ENCODE peak calls at places on chromosomes 4 and X, in eight cellular contexts. One of them, this sample, is unnamed.

GRCh38 chr4:13912436-13912835 is 284.9 kb upstream of the BOD1L1 start:
- DNase-seq in foreskin fibroblast: no peak
- DNase-seq in MCF 10A: no peak
- DNase-seq in esophagus squamous epithelium: no peak
- DNase-seq in kidney epithelial cell: no peak
- DNase-seq in thyroid gland: no peak
- DNase-seq in stomach: no peak
- DNase-seq in CD4-positive, alpha-beta T cell: no peak
- DNase-seq in this sample: no peak

GRCh38 chr4:182478475-182478874 is 235.3 kb downstream of the TENM3 start:
- DNase-seq in foreskin fibroblast: peak; percentile 2
- DNase-seq in MCF 10A: peak; percentile 50
- DNase-seq in esophagus squamous epithelium: no peak
- DNase-seq in kidney epithelial cell: no peak
- DNase-seq in thyroid gland: no peak
- DNase-seq in stomach: no peak
- DNase-seq in CD4-positive, alpha-beta T cell: no peak
- DNase-seq in this sample: no peak

GRCh38 chr4:82833696-82834313 is 35.2 kb upstream of the SCD5 start:
- DNase-seq in foreskin fibroblast: peak; percentile 70
- DNase-seq in MCF 10A: peak; percentile 24
- DNase-seq in esophagus squamous epithelium: no peak
- DNase-seq in kidney epithelial cell: peak; percentile 34
- DNase-seq in thyroid gland: no peak
- DNase-seq in stomach: no peak
- DNase-seq in CD4-positive, alpha-beta T cell: no peak
- DNase-seq in this sample: no peak

GRCh38 chr4:134139188-134139587 is 62.4 kb downstream of the PABPC4L start:
- DNase-seq in foreskin fibroblast: no peak
- DNase-seq in MCF 10A: no peak
- DNase-seq in esophagus squamous epithelium: no peak
- DNase-seq in kidney epithelial cell: no peak
- DNase-seq in thyroid gland: no peak
- DNase-seq in stomach: no peak
- DNase-seq in CD4-positive, alpha-beta T cell: no peak
- DNase-seq in this sample: no peak

GRCh38 chr4:76830612-76831474 is 67.1 kb downstream of the SOWAHB start:
- DNase-seq in foreskin fibroblast: peak; percentile 82
- DNase-seq in MCF 10A: peak; percentile 88
- DNase-seq in esophagus squamous epithelium: no peak
- DNase-seq in kidney epithelial cell: peak; percentile 71
- DNase-seq in thyroid gland: peak; percentile 28
- DNase-seq in stomach: peak; percentile 61
- DNase-seq in CD4-positive, alpha-beta T cell: no peak
- DNase-seq in this sample: no peak

GRCh38 chr4:100054071-100054470 is 104.0 kb upstream of the H2AZ1 start:
- DNase-seq in foreskin fibroblast: no peak
- DNase-seq in MCF 10A: no peak
- DNase-seq in esophagus squamous epithelium: no peak
- DNase-seq in kidney epithelial cell: no peak
- DNase-seq in thyroid gland: no peak
- DNase-seq in stomach: no peak
- DNase-seq in CD4-positive, alpha-beta T cell: no peak
- DNase-seq in this sample: no peak

GRCh38 chrX:39903937-39904336 is 193.8 kb downstream of the BCOR start:
- DNase-seq in foreskin fibroblast: peak; percentile 45
- DNase-seq in MCF 10A: peak; percentile 83
- DNase-seq in esophagus squamous epithelium: no peak
- DNase-seq in kidney epithelial cell: no peak
- DNase-seq in thyroid gland: no peak
- DNase-seq in stomach: no peak
- DNase-seq in CD4-positive, alpha-beta T cell: no peak
- DNase-seq in this sample: no peak

GRCh38 chr4:152957437-152958185 is 21.5 kb downstream of the FHDC1 start:
- DNase-seq in foreskin fibroblast: no peak
- DNase-seq in MCF 10A: no peak
- DNase-seq in esophagus squamous epithelium: no peak
- DNase-seq in kidney epithelial cell: no peak
- DNase-seq in thyroid gland: peak; percentile 47
- DNase-seq in stomach: peak; percentile 79
- DNase-seq in CD4-positive, alpha-beta T cell: no peak
- DNase-seq in this sample: no peak

DNA sequence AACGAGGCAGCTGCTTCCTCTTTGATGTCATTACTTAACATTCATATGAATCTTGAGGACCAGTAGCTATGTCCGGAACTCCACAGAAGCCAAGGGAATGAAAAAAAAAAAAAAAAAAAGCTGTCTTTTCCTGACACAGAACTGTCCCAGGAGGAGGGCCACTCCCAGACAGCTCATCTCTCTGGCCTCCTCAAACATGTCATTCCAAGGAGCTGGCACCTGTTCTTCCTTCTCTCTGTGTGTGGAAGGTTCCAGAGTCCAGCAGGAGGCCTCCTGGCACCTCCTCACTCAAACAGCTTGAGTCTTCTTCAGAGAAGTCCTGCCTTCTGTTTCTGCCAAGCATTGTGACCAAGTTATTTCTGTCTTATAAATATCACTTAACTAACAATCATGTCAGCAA is 458.5 kb downstream of the AFF2 start:
- DNase-seq in foreskin fibroblast: no peak
- DNase-seq in MCF 10A: peak; percentile 16
- DNase-seq in esophagus squamous epithelium: no peak
- DNase-seq in kidney epithelial cell: no peak
- DNase-seq in thyroid gland: no peak
- DNase-seq in stomach: no peak
- DNase-seq in CD4-positive, alpha-beta T cell: no peak
- DNase-seq in this sample: no peak
- TF ChIP-seq CTCF in foreskin fibroblast: no peak
- TF ChIP-seq CTCF in MCF 10A: no peak
- TF ChIP-seq CTCF in esophagus squamous epithelium: no peak
- TF ChIP-seq CTCF in kidney epithelial cell: no peak
- TF ChIP-seq CTCF in thyroid gland: no peak
- TF ChIP-seq CTCF in stomach: no peak
- TF ChIP-seq CTCF in CD4-positive, alpha-beta T cell: no peak
- TF ChIP-seq CTCF in this sample: no peak

GRCh38 chr4:108512615-108513505 is 107.5 kb upstream of the RPL34 start:
- DNase-seq in foreskin fibroblast: peak; percentile 39
- DNase-seq in MCF 10A: no peak
- DNase-seq in esophagus squamous epithelium: no peak
- DNase-seq in kidney epithelial cell: peak; percentile 37
- DNase-seq in thyroid gland: peak; percentile 66
- DNase-seq in stomach: no peak
- DNase-seq in CD4-positive, alpha-beta T cell: peak; percentile 19
- DNase-seq in this sample: peak; percentile 43
- TF ChIP-seq CTCF in foreskin fibroblast: peak; percentile 49
- TF ChIP-seq CTCF in MCF 10A: no peak
- TF ChIP-seq CTCF in esophagus squamous epithelium: no peak
- TF ChIP-seq CTCF in kidney epithelial cell: peak; percentile 61
- TF ChIP-seq CTCF in thyroid gland: peak; percentile 38
- TF ChIP-seq CTCF in stomach: peak; percentile 8
- TF ChIP-seq CTCF in CD4-positive, alpha-beta T cell: peak; percentile 29
- TF ChIP-seq CTCF in this sample: no peak

DNA sequence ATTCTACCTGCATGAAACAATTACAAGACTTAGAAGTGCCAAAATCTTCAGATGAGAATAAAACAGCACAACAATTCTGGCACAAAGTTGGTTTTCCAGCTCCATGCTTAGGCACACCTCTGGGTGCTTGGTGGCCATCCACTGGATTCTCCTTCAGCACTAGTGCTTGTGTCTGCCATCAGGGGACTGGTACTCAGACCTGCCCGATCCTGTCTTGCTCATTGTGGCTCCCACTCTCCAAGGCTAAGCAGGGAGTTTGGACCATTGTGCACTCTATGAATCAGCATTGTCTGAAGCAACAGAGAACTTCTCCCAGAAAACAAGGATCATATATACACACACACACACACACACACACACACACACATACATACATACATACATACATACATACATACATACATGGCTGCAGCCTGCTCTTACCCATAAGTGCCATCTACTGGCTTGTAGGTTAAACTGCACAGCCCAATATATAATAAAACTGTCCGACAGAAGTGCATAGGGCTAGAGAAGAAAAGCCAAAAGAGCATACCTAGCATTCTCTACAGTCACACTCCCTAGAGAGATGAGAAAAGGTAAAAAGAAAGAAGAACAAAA is 345.3 kb upstream of the LCORL start:
- DNase-seq in foreskin fibroblast: peak; percentile 0
- DNase-seq in MCF 10A: peak; percentile 51
- DNase-seq in esophagus squamous epithelium: no peak
- DNase-seq in kidney epithelial cell: no peak
- DNase-seq in thyroid gland: no peak
- DNase-seq in stomach: no peak
- DNase-seq in CD4-positive, alpha-beta T cell: no peak
- DNase-seq in this sample: no peak
- TF ChIP-seq CTCF in foreskin fibroblast: peak; percentile 24
- TF ChIP-seq CTCF in MCF 10A: peak; percentile 62
- TF ChIP-seq CTCF in esophagus squamous epithelium: peak; percentile 52
- TF ChIP-seq CTCF in kidney epithelial cell: peak; percentile 52
- TF ChIP-seq CTCF in thyroid gland: peak; percentile 17
- TF ChIP-seq CTCF in stomach: peak; percentile 56
- TF ChIP-seq CTCF in CD4-positive, alpha-beta T cell: peak; percentile 29
- TF ChIP-seq CTCF in this sample: peak; percentile 58

GRCh38 chr4:71855944-71856343 is 72.1 kb upstream of the GC start:
- DNase-seq in foreskin fibroblast: no peak
- DNase-seq in MCF 10A: no peak
- DNase-seq in esophagus squamous epithelium: no peak
- DNase-seq in kidney epithelial cell: no peak
- DNase-seq in thyroid gland: no peak
- DNase-seq in stomach: no peak
- DNase-seq in CD4-positive, alpha-beta T cell: no peak
- DNase-seq in this sample: no peak
- TF ChIP-seq CTCF in foreskin fibroblast: no peak
- TF ChIP-seq CTCF in MCF 10A: no peak
- TF ChIP-seq CTCF in esophagus squamous epithelium: no peak
- TF ChIP-seq CTCF in kidney epithelial cell: no peak
- TF ChIP-seq CTCF in thyroid gland: no peak
- TF ChIP-seq CTCF in stomach: no peak
- TF ChIP-seq CTCF in CD4-positive, alpha-beta T cell: no peak
- TF ChIP-seq CTCF in this sample: no peak

GRCh38 chrX:103629295-103630170 is 758 bp downstream of the TCEAL1 start:
- DNase-seq in foreskin fibroblast: peak; percentile 55
- DNase-seq in MCF 10A: peak; percentile 49
- DNase-seq in esophagus squamous epithelium: no peak
- DNase-seq in kidney epithelial cell: no peak
- DNase-seq in thyroid gland: peak; percentile 75
- DNase-seq in stomach: peak; percentile 40
- DNase-seq in CD4-positive, alpha-beta T cell: no peak
- DNase-seq in this sample: peak; percentile 75

GRCh38 chrX:103631145-103631544 is 2.4 kb downstream of the TCEAL1 start:
- DNase-seq in foreskin fibroblast: no peak
- DNase-seq in MCF 10A: no peak
- DNase-seq in esophagus squamous epithelium: no peak
- DNase-seq in kidney epithelial cell: no peak
- DNase-seq in thyroid gland: no peak
- DNase-seq in stomach: no peak
- DNase-seq in CD4-positive, alpha-beta T cell: no peak
- DNase-seq in this sample: no peak

GRCh38 chrX:103628386-103629290 is at the start of gene TCEAL1:
- DNase-seq in foreskin fibroblast: no peak
- DNase-seq in MCF 10A: peak; percentile 36
- DNase-seq in esophagus squamous epithelium: no peak
- DNase-seq in kidney epithelial cell: no peak
- DNase-seq in thyroid gland: peak; percentile 68
- DNase-seq in stomach: peak; percentile 58
- DNase-seq in CD4-positive, alpha-beta T cell: no peak
- DNase-seq in this sample: peak; percentile 47

GRCh38 chrX:103626855-103627254 is 1.9 kb upstream of the TCEAL1 start:
- DNase-seq in foreskin fibroblast: no peak
- DNase-seq in MCF 10A: peak; percentile 26
- DNase-seq in esophagus squamous epithelium: no peak
- DNase-seq in kidney epithelial cell: no peak
- DNase-seq in thyroid gland: no peak
- DNase-seq in stomach: no peak
- DNase-seq in CD4-positive, alpha-beta T cell: no peak
- DNase-seq in this sample: no peak

GRCh38 chrX:103630171-103630511 is 1.4 kb downstream of the TCEAL1 start:
- DNase-seq in foreskin fibroblast: no peak
- DNase-seq in MCF 10A: no peak
- DNase-seq in esophagus squamous epithelium: no peak
- DNase-seq in kidney epithelial cell: no peak
- DNase-seq in thyroid gland: no peak
- DNase-seq in stomach: no peak
- DNase-seq in CD4-positive, alpha-beta T cell: no peak
- DNase-seq in this sample: no peak
- TF ChIP-seq CTCF in foreskin fibroblast: no peak
- TF ChIP-seq CTCF in MCF 10A: no peak
- TF ChIP-seq CTCF in esophagus squamous epithelium: no peak
- TF ChIP-seq CTCF in kidney epithelial cell: no peak
- TF ChIP-seq CTCF in thyroid gland: no peak
- TF ChIP-seq CTCF in stomach: no peak
- TF ChIP-seq CTCF in CD4-positive, alpha-beta T cell: no peak
- TF ChIP-seq CTCF in this sample: no peak

DNA sequence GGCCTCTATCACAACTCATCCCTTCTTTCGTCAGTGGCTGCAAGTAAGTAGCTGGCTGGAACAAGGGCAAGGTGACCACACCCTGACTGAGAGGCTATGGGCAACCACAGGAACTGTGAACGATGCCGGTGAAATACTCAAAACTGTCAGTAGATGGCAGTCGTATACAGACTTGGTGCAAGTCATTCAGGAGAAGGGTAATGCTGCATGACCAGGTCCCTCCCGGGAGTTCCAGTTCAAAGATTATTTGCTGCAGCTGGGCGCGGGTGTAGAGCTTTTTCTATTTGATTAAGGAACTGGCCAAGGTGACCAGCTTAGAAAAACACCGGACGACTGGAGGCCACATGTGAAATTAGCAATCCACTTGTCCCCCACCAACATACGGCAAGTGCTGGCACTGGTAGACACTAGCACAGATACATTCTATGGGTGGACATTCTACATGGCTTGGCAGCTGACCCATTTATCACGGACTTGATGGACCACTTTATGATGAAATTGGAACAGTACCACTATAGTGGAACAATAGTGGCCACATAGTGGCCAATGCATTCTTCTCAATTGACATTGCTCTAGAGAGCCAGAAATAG is 726.6 kb downstream of the TRAM1L1 start:
- DNase-seq in foreskin fibroblast: peak; percentile 20
- DNase-seq in MCF 10A: peak; percentile 87
- DNase-seq in esophagus squamous epithelium: no peak
- DNase-seq in kidney epithelial cell: peak; percentile 23
- DNase-seq in thyroid gland: no peak
- DNase-seq in stomach: peak; percentile 69
- DNase-seq in CD4-positive, alpha-beta T cell: no peak
- DNase-seq in this sample: peak; percentile 72
- TF ChIP-seq CTCF in foreskin fibroblast: peak; percentile 34
- TF ChIP-seq CTCF in MCF 10A: peak; percentile 80
- TF ChIP-seq CTCF in esophagus squamous epithelium: peak; percentile 36
- TF ChIP-seq CTCF in kidney epithelial cell: peak; percentile 45
- TF ChIP-seq CTCF in thyroid gland: peak; percentile 20
- TF ChIP-seq CTCF in stomach: peak; percentile 51
- TF ChIP-seq CTCF in CD4-positive, alpha-beta T cell: peak; percentile 22
- TF ChIP-seq CTCF in this sample: peak; percentile 80